ENCODE peak calls at places on chromosomes 4 and X, in four cellular contexts. Z is T-helper 22 cell; Y is activated naive CD4-positive, alpha-beta T cell treated with anti-CD3 and anti-CD28 coated beads, Interleukin-2, amount 50 U/mL, for 16 hours; P is activated effector memory CD4-positive, alpha-beta T cell treated with Interleukin-2 at 50 U/mL for 16 hours. J is an unnamed sample.

GRCh38 chr4:5036239-5036638 is 15.0 kb upstream of the STK32B start:
- DNase-seq in Z (no peak), Y (no peak), P (no peak), J (no peak)

GRCh38 chrX:130173190-130173895 is 1.6 kb downstream of the RAB33A start:
- DNase-seq in Z (no peak), P (no peak), Y (peak; percentile 17), J (peak; percentile 34)

GRCh38 chr4:108959497-108959896 is 196.6 kb upstream of the ETNPPL start:
- DNase-seq in Z (no peak), P (no peak), Y (no peak), J (no peak)

GRCh38 chr4:148210661-148211060 is 231.6 kb downstream of the NR3C2 start:
- DNase-seq in P (no peak), Y (no peak), Z (no peak), J (no peak)

GRCh38 chr4:69977582-69977981 is 12.1 kb upstream of the CSN2 start:
- DNase-seq in P (no peak), Y (no peak), Z (no peak), J (no peak)

GRCh38 chr4:159764343-159764952 is 661.6 kb downstream of the RAPGEF2 start:
- DNase-seq in Z (no peak), P (no peak), Y (no peak), J (peak; percentile 6)

GRCh38 chr4:182206266-182206665 is 36.9 kb upstream of the TENM3 start:
- DNase-seq in Z (no peak), P (no peak), Y (no peak), J (no peak)

GRCh38 chr4:112287258-112287873 is 1.7 kb upstream of the TIFA start:
- DNase-seq in P (no peak), Y (no peak), Z (no peak), J (no peak)

GRCh38 chr4:19982556-19982955 is 269.1 kb upstream of the SLIT2 start:
- DNase-seq in Y (no peak), P (no peak), Z (no peak), J (no peak)

GRCh38 chrX:108763559-108763958 is 27.2 kb upstream of the IRS4 start:
- DNase-seq in Z (no peak), Y (no peak), P (no peak), J (no peak)

GRCh38 chr4:11741190-11741652 is 312.5 kb upstream of the HS3ST1 start:
- DNase-seq in Y (no peak), P (no peak), Z (no peak), J (no peak)

GRCh38 chr4:165563851-165564250 is 185.0 kb downstream of the CPE start:
- DNase-seq in P (no peak), Z (no peak), Y (no peak), J (no peak)

GRCh38 chr4:168480991-168481588 is 798 bp upstream of the DDX60L start:
- DNase-seq in Y (peak; percentile 34), P (peak; percentile 20), Z (peak; percentile 26), J (peak; percentile 41)

GRCh38 chr4:152970102-152970820 is 34.1 kb downstream of the FHDC1 start:
- DNase-seq in P (no peak), Y (no peak), Z (no peak), J (no peak)

GRCh38 chrX:28552322-28552721 is 34.9 kb upstream of the IL1RAPL1 start:
- DNase-seq in Y (no peak), P (no peak), Z (no peak), J (no peak)

GRCh38 chrX:39966186-39966585 is 131.6 kb downstream of the BCOR start:
- DNase-seq in P (no peak), Z (no peak), Y (no peak), J (no peak)

GRCh38 chrX:15911729-15912550 is 57.3 kb upstream of the AP1S2 start:
- DNase-seq in P (no peak), Z (no peak), Y (no peak), J (no peak)

GRCh38 chr4:180855184-180855583 is 1388.0 kb upstream of the TENM3 start:
- DNase-seq in Y (no peak), P (no peak), Z (no peak), J (no peak)

GRCh38 chrX:68440940-68441339 is 7.6 kb upstream of the OPHN1 start:
- DNase-seq in Z (no peak), P (no peak), Y (no peak), J (no peak)

J was measured in frontal cortex.